ENCODE peak calls at places on chromosomes 4 and X, in six cellular contexts. V is IMR-90; I is neural progenitor cell; R is uterus; X is effector memory CD4-positive, alpha-beta T cell; L is naive thymus-derived CD4-positive, alpha-beta T cell. S is an unnamed sample. For H3K27me3, H3K36me3 and H3K4me1, the result is how much of the 10 kb centered on the place peaks cover.

GRCh38 chr4:155616112-155616511 is 50.5 kb upstream of the GUCY1A1 start:
- DNase-seq in V (peak), I (no peak), R (no peak), X (no peak), L (no peak), S (no peak)

GRCh38 chr4:35105486-35105885 is 1138.8 kb downstream of the ARAP2 start:
- DNase-seq in V (no peak), I (no peak), R (no peak), X (no peak), L (no peak), S (no peak)

GRCh38 chrX:630007-630921 is at the start of gene SHOX:
- DNase-seq in V (no peak), I (peak), R (no peak), X (no peak), L (no peak), S (no peak)

GRCh38 chr4:168731706-168732414 is 235.0 kb downstream of the PALLD start:
- DNase-seq in V (no peak), I (no peak), R (no peak), X (no peak), L (no peak), S (no peak)

GRCh38 chr4:176967586-176967985 is 174.9 kb upstream of the VEGFC start:
- DNase-seq in V (no peak), I (no peak), R (no peak), X (no peak), L (no peak), S (no peak)

GRCh38 chrX:56969559-56969958 is 25.8 kb downstream of the SPIN3 start:
- DNase-seq in V (no peak), I (no peak), R (no peak), X (no peak), L (no peak), S (no peak)

GRCh38 chrX:150200820-150201287 is 162.3 kb upstream of the MAMLD1 start:
- DNase-seq in V (peak), I (no peak), R (peak), X (no peak), L (peak), S (peak)

GRCh38 chr4:82969414-82969813 is 41.2 kb downstream of the LIN54 start:
- DNase-seq in V (no peak), I (no peak), R (no peak), X (no peak), L (no peak), S (no peak)

GRCh38 chr4:88158038-88158359 is 440 bp downstream of the ABCG2 start:
- DNase-seq in V (no peak), I (no peak), R (no peak), X (no peak), L (no peak), S (no peak)

GRCh38 chr4:77040265-77040664 is 35.5 kb downstream of the CCNI start:
- DNase-seq in V (peak), I (no peak), R (no peak), X (no peak), L (no peak), S (no peak)

GRCh38 chr4:129246850-129247542 is 151.0 kb downstream of the C4orf33 start:
- DNase-seq in V (no peak), I (no peak), R (no peak), X (no peak), L (no peak), S (no peak)

GRCh38 chrX:142998447-142999208 is 27.1 kb upstream of the SPANXN4 start:
- DNase-seq in V (no peak), I (no peak), R (no peak), X (no peak), L (no peak), S (no peak)

GRCh38 chrX:2820131-2820771 is 8.5 kb upstream of the GYG2 start:
- DNase-seq in V (no peak), I (no peak), R (no peak), X (no peak), L (no peak), S (no peak)

GRCh38 chrX:84044051-84044450 is 143.9 kb downstream of the RPS6KA6 start:
- DNase-seq in V (no peak), I (no peak), R (no peak), X (no peak), L (no peak), S (no peak)

GRCh38 chr4:99062120-99062519 is 26.5 kb downstream of the ADH5 start:
- DNase-seq in V (peak), I (no peak), R (no peak), X (no peak), L (no peak), S (no peak)

GRCh38 chr4:122100508-122100907 is 51.6 kb upstream of the BLTP1 start:
- DNase-seq in V (no peak), I (peak), R (no peak), X (no peak), L (no peak), S (peak)

GRCh38 chr4:87650938-87651337 is 858 bp downstream of the DMP1 start:
- DNase-seq in V (no peak), I (no peak), R (no peak), X (no peak), L (no peak), S (no peak)

GRCh38 chr4:158535130-158535614 is 13.5 kb downstream of the RXFP1 start:
- DNase-seq in V (peak), I (no peak), R (no peak), X (no peak), L (no peak), S (no peak)

GRCh38 chr4:116603096-116603495 is 482.3 kb downstream of the TRAM1L1 start:
- DNase-seq in V (no peak), I (no peak), R (no peak), X (no peak), L (no peak), S (no peak)

GRCh38 chrX:129665916-129666644 is 11.3 kb upstream of the APLN start:
- DNase-seq in V (peak), I (no peak), R (no peak), X (no peak), L (no peak), S (peak)

GRCh38 chr4:101104264-101105052 is 242.9 kb downstream of the PPP3CA start:
- DNase-seq in V (peak), I (no peak), R (no peak), X (no peak), L (no peak), S (no peak)

GRCh38 chr4:4376074-4376473 is 10.8 kb upstream of the NSG1 start:
- DNase-seq in V (no peak), I (no peak), R (no peak), X (no peak), L (no peak), S (no peak)
- H3K27me3 ChIP-seq in V (half or more), I (under half), R (under half), X (under half), L (under half), S (under half)

GRCh38 chrX:45842207-45842900 is 641.7 kb upstream of the DIPK2B start:
- DNase-seq in V (no peak), I (no peak), R (no peak), X (no peak), L (no peak), S (no peak)

GRCh38 chrX:45843518-45843917 is 642.8 kb upstream of the DIPK2B start:
- DNase-seq in V (no peak), I (no peak), R (no peak), X (no peak), L (no peak), S (no peak)

GRCh38 chrX:45842916-45843315 is 642.2 kb upstream of the DIPK2B start:
- DNase-seq in V (no peak), I (no peak), R (no peak), X (no peak), L (no peak), S (no peak)

GRCh38 chrX:45845142-45845541 is 644.5 kb upstream of the DIPK2B start:
- DNase-seq in V (no peak), I (no peak), R (no peak), X (no peak), L (no peak), S (no peak)

DNA sequence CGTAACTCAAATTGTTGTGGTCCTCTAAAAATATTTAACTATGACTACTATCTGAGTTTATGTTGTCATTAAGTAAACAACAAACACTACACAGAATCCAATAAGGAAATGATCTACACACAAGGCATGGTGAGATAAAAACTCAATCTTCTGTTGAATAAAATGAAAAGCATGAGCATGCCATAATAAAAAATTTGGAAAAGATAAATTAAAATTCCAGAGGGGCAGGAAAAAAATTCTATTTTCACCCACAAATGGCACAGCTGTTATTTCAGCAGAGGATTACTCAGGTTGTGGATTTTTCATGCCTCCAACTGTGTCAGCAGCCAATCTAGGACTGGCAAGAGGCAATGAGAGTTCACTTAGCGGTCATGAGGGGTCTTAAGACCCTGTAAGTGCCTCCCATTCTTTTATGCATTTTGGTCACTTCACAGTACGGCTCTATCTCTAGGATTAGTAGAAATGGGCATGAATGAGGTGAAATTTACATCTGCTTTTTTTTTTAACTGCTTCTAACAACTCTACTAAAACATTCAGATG is 639.8 kb upstream of the DIPK2B start:
- DNase-seq in V (no peak), I (no peak), R (no peak), X (no peak), L (no peak), S (no peak)
- H3K36me3 ChIP-seq in V (under half), I (under half), R (under half), X (under half), L (under half), S (under half)

GRCh38 chr4:52838729-52839722 is 23.1 kb upstream of the RASL11B start:
- DNase-seq in V (no peak), I (no peak), R (no peak), X (no peak), L (no peak), S (no peak)
- H3K4me1 ChIP-seq in V (under half), I (half or more), R (under half), X (under half), L (under half), S (under half)

DNA sequence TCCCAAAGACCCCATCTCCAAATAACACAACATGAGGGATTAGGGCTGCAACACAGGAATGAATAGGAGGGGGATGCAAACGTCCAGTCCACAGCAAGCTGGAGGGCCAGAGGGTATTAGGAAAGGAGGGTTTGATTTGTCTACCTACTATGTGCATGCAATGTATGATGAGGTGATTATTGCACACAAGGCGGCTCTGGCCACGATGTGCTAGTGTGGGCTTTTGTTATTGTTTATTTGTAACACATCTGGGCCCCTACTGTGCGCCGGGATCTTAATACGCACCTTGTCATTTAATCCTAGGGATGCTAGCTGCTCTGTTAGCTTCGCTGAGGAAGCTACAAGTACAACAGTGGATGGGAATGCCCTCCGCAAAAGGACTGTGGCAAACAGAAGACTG is 19.5 kb downstream of the SH3KBP1 start:
- DNase-seq in V (no peak), I (no peak), R (no peak), X (no peak), L (no peak), S (no peak)
- H3K27me3 ChIP-seq in V (under half), I (under half), R (under half), X (under half), L (under half), S (under half)

GRCh38 chr4:70759627-70760026 is 37.9 kb downstream of the RUFY3 start:
- DNase-seq in V (peak), I (no peak), R (no peak), X (no peak), L (no peak), S (no peak)

GRCh38 chr4:70765368-70765767 is 43.6 kb downstream of the RUFY3 start:
- DNase-seq in V (no peak), I (no peak), R (no peak), X (no peak), L (no peak), S (no peak)

GRCh38 chr4:70759126-70759525 is 37.4 kb downstream of the RUFY3 start:
- DNase-seq in V (peak), I (no peak), R (no peak), X (no peak), L (no peak), S (no peak)

DNA sequence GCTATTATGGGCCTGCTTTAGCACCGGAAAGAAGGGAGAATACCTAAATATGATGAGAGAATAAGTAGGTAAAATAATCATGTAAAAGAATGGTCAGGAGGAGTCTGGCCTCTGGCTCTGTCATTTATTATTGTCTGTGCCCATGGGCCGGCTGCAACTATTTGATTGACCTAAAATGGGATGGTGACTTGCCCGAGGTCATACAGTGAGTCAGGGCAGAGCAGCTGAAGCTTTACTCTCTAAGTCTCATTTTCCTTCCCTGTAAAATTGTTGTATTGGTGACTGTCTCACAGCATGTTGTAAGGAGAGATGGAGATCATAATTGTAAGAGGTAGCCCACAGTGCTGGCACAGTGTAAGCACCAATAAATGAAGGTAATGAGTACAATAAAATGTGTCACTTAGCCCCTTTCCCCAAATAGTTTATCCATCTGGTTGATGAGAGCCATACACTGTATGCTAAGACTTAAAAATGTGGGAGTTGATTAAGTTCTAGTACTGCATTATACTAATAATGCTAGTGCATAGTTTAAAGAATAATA is 39.6 kb downstream of the RUFY3 start:
- DNase-seq in V (no peak), I (no peak), R (no peak), X (no peak), L (no peak), S (no peak)
- H3K36me3 ChIP-seq in V (under half), I (under half), R (under half), X (under half), L (under half), S (under half)

DNA sequence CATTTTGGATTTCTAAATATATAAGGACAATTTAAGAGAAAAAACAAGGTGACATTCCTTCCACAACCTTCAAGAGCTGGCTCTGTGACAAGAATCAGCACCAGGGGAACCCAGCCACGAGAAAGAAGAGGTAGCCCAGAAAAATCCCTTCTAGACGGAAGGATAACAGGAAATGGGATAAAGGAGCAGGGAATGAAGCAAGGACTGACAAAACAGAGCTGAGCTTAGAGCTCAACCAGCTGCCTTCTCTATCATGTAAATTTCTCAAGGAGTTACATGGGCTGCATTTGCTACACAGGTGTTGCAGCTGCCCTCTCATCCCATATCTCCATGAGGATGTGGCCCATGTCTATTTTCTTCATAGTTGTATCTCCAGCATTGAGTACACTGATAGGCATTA is 154.2 kb upstream of the PRDX4 start:
- DNase-seq in V (no peak), I (peak), R (no peak), X (no peak), L (no peak), S (no peak)
- H3K4me1 ChIP-seq in V (under half), I (under half), R (under half), X (under half), L (under half), S (under half)

GRCh38 chr4:788006-788635 is 37.8 kb downstream of the CPLX1 start:
- DNase-seq in V (no peak), I (no peak), R (no peak), X (no peak), L (no peak), S (no peak)
- H3K27me3 ChIP-seq in V (half or more), I (half or more), R (under half), X (under half), L (under half), S (under half)